ENCODE peak calls at places on chromosomes 5 and 9, in five cellular contexts. C is GM12878, J is neural progenitor cell, L is fibroblast of lung, G is GM23338. O is an unnamed sample.
A peak's percentile ranks its signal among the peaks of the same experiment; 100 is the strongest.

GRCh38 chr5:154477382-154478223 is 424 bp downstream of the HAND1 start:
- DNase-seq in J (peak; percentile 77), C (no peak), G (peak; percentile 64), L (peak; percentile 9), O (no peak)

GRCh38 chr9:109886617-109887016 is 106.6 kb downstream of the PALM2AKAP2 start:
- DNase-seq in J (no peak), C (no peak), G (no peak), L (peak; percentile 18), O (no peak)

GRCh38 chr5:172575416-172575815 is 65.6 kb upstream of the NEURL1B start:
- DNase-seq in J (no peak), L (no peak), G (no peak), C (no peak), O (no peak)

GRCh38 chr5:52943808-52944207 is 45.3 kb upstream of the ITGA2 start:
- DNase-seq in L (no peak), J (no peak), G (no peak), C (no peak), O (no peak)

GRCh38 chr5:135578685-135579341 is at the start of gene CXCL14:
- DNase-seq in C (no peak), L (peak; percentile 87), G (peak; percentile 84), J (peak; percentile 87), O (peak; percentile 82)

GRCh38 chr5:158389786-158390185 is 530.8 kb upstream of the CLINT1 start:
- DNase-seq in C (no peak), J (no peak), L (peak; percentile 46), G (no peak), O (peak; percentile 37)

GRCh38 chr9:125099816-125100215 is 43.5 kb downstream of the SCAI start:
- DNase-seq in L (no peak), J (no peak), C (no peak), G (no peak), O (no peak)

GRCh38 chr5:168438349-168438748 is 47.9 kb upstream of the RARS1 start:
- DNase-seq in G (no peak), L (no peak), C (no peak), J (no peak), O (no peak)

GRCh38 chr5:91787718-91788117 is 404.6 kb upstream of the ARRDC3 start:
- DNase-seq in L (peak; percentile 66), J (no peak), G (no peak), C (no peak), O (peak; percentile 62)

GRCh38 chr5:32869216-32869615 is 158.1 kb downstream of the NPR3 start:
- DNase-seq in C (no peak), G (no peak), L (peak; percentile 86), J (no peak), O (peak; percentile 83)

GRCh38 chr9:69157751-69158466 is 16.2 kb upstream of the TJP2 start:
- DNase-seq in C (no peak), G (no peak), L (peak; percentile 91), J (no peak), O (peak; percentile 87)

GRCh38 chr5:38742821-38743220 is 103.0 kb upstream of the OSMR start:
- DNase-seq in C (no peak), G (no peak), L (no peak), J (no peak), O (no peak)

GRCh38 chr5:35316611-35317307 is 86.5 kb upstream of the PRLR start:
- DNase-seq in C (no peak), G (no peak), L (peak; percentile 46), J (no peak), O (peak; percentile 35)

GRCh38 chr5:35924122-35924949 is 14.1 kb downstream of the CAPSL start:
- DNase-seq in G (no peak), L (peak; percentile 90), J (no peak), C (no peak), O (peak; percentile 86)

GRCh38 chr9:74036549-74037231 is 460.4 kb upstream of the RORB start:
- DNase-seq in C (no peak), G (no peak), L (peak; percentile 54), J (no peak), O (peak; percentile 53)

GRCh38 chr5:15116996-15117395 is 245.4 kb upstream of the ANKH start:
- DNase-seq in C (no peak), L (no peak), J (no peak), G (no peak), O (no peak)

GRCh38 chr5:143355710-143356109 is 47.8 kb downstream of the NR3C1 start:
- DNase-seq in L (peak; percentile 93), G (no peak), C (no peak), J (no peak), O (peak; percentile 90)

GRCh38 chr5:31574777-31575176 is 42.7 kb downstream of the C5orf22 start:
- DNase-seq in J (no peak), C (no peak), G (no peak), L (no peak), O (no peak)

GRCh38 chr5:97208184-97208713 is 25.2 kb upstream of the RIOK2 start:
- DNase-seq in L (no peak), J (no peak), G (no peak), C (no peak), O (no peak)

GRCh38 chr9:126886194-126886830 is 25.9 kb downstream of the ZBTB34 start:
- DNase-seq in J (no peak), G (peak; percentile 56), C (no peak), L (no peak), O (no peak)

GRCh38 chr5:175321927-175322532 is 122.0 kb downstream of the DRD1 start:
- DNase-seq in C (no peak), L (peak; percentile 45), J (peak; percentile 93), G (peak; percentile 95), O (peak; percentile 26)

GRCh38 chr5:140311011-140311467 is 8.1 kb upstream of the PFDN1 start:
- DNase-seq in G (no peak), C (no peak), L (peak; percentile 97), J (no peak), O (peak; percentile 96)

GRCh38 chr9:83418283-83418682 is 119.9 kb downstream of the FRMD3 start:
- DNase-seq in L (peak; percentile 10), G (no peak), J (no peak), C (no peak), O (no peak)

GRCh38 chr9:136968333-136969127 is 8.8 kb upstream of the PTGDS start:
- DNase-seq in G (no peak), C (no peak), J (no peak), L (no peak), O (no peak)

GRCh38 chr5:54329731-54330709 is 19.6 kb upstream of the ARL15 start:
- DNase-seq in G (no peak), C (no peak), L (peak; percentile 99), J (no peak), O (peak; percentile 99)

GRCh38 chr9:137959641-137960411 is 82.2 kb downstream of the CACNA1B start:
- DNase-seq in J (no peak), L (no peak), G (peak; percentile 74), C (no peak), O (no peak)

GRCh38 chr9:83937861-83938455 is 16.7 kb upstream of the KIF27 start:
- DNase-seq in L (peak; percentile 43), G (peak; percentile 94), C (no peak), J (peak; percentile 80), O (peak; percentile 36)

GRCh38 chr9:33676746-33677505 is 118.4 kb upstream of the PRSS3 start:
- DNase-seq in J (peak; percentile 76), G (peak; percentile 65), C (no peak), L (peak; percentile 36), O (peak; percentile 9)

GRCh38 chr5:137344723-137345322 is 154.3 kb downstream of the SPOCK1 start:
- DNase-seq in J (peak; percentile 64), L (peak; percentile 52), G (peak; percentile 85), C (no peak), O (peak; percentile 29)

GRCh38 chr5:179211076-179211475 is 134.2 kb downstream of the ADAMTS2 start:
- DNase-seq in C (no peak), J (no peak), L (no peak), G (no peak), O (no peak)

GRCh38 chr9:801399-802071 is 40.0 kb upstream of the DMRT1 start:
- DNase-seq in C (no peak), G (no peak), L (peak; percentile 93), J (no peak), O (peak; percentile 90)
- TF ChIP-seq EZH2 in C (no peak), G (no peak), L (no peak), J (no peak), O (no peak)

GRCh38 chr5:146877783-146878470 is 630 bp downstream of the PPP2R2B start:
- DNase-seq in L (peak; percentile 61), G (peak; percentile 76), C (no peak), J (peak; percentile 76), O (peak; percentile 46)
- TF ChIP-seq EZH2 in L (no peak), G (no peak), C (no peak), J (no peak), O (no peak)

DNA sequence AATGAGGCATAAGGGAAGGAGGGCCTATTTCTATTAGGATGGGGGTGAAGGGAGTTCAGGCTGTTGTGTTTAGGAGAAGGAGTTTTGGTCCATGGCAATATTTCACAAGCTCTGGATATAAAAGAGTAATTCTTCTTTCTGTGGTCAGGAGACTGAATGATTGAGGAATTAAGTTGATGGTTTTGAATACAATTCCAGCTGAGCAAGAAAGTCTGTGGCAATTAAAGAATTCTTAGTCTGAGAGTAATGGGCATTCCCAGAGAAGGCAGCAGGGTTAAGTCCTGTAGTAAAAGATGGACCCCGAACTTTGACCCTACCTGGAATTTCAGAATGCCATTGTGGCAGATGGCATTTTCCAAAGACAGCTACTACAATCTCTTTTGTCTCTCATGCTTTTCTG is 202.6 kb downstream of the TLE4 start:
- DNase-seq in L (peak; percentile 36), J (peak; percentile 13), G (no peak), C (no peak), O (peak; percentile 22)
- TF ChIP-seq EZH2 in L (no peak), J (no peak), G (no peak), C (no peak), O (no peak)

GRCh38 chr5:88689662-88690351 is 193.2 kb downstream of the MEF2C start:
- DNase-seq in G (no peak), L (peak; percentile 77), J (peak; percentile 48), C (no peak), O (peak; percentile 68)
- TF ChIP-seq EZH2 in G (peak; percentile 90), L (peak; percentile 78), J (peak; percentile 80), C (no peak), O (peak; percentile 44)

GRCh38 chr5:50969207-50970145 is 303.0 kb downstream of the PARP8 start:
- DNase-seq in J (peak; percentile 62), L (no peak), C (no peak), G (peak; percentile 60), O (no peak)
- TF ChIP-seq EZH2 in J (no peak), L (peak; percentile 10), C (no peak), G (peak; percentile 66), O (peak; percentile 74)

O was measured in astrocyte.